ENCODE peak calls at places on chromosomes 4 and X, in ten cellular contexts. S, Q, C, O, R, U, N, E, K and F are unnamed samples.

GRCh38 chrX:152905081-152905420 is 7.2 kb downstream of the ZNF185 start:
- DNase-seq in S (no peak), Q (no peak), C (no peak), O (no peak), R (no peak), U (no peak), N (no peak), E (no peak), K (no peak), F (no peak)

GRCh38 chr4:42519803-42520417 is 122.6 kb downstream of the SHISA3 start:
- DNase-seq in S (no peak), Q (peak; percentile 72), C (no peak), O (peak; percentile 34), R (peak; percentile 76), U (no peak), N (peak; percentile 48), E (peak; percentile 18), K (peak; percentile 21), F (no peak)

GRCh38 chrX:91434351-91435168 is at the start of gene PABPC5:
- DNase-seq in S (peak; percentile 49), Q (peak; percentile 76), C (peak; percentile 39), O (peak; percentile 63), R (peak; percentile 89), U (peak; percentile 47), N (peak; percentile 82), E (peak; percentile 57), K (peak; percentile 86), F (peak; percentile 82)

GRCh38 chrX:17247144-17247543 is 127.9 kb upstream of the NHS start:
- DNase-seq in S (no peak), Q (no peak), C (no peak), O (no peak), R (no peak), U (no peak), N (no peak), E (no peak), K (peak; percentile 0), F (no peak)

GRCh38 chrX:2321411-2321810 is 179.4 kb downstream of the DHRSX start:
- DNase-seq in S (no peak), Q (no peak), C (no peak), O (no peak), R (no peak), U (no peak), N (no peak), E (no peak), K (no peak), F (no peak)

GRCh38 chrX:11629593-11630211 is 36.0 kb downstream of the ARHGAP6 start:
- DNase-seq in S (peak; percentile 41), Q (peak; percentile 91), C (no peak), O (peak; percentile 11), R (no peak), U (no peak), N (peak; percentile 51), E (no peak), K (peak; percentile 90), F (no peak)

GRCh38 chrX:13092455-13092941 is 48.1 kb upstream of the FAM9C start:
- DNase-seq in S (peak; percentile 72), Q (no peak), C (peak; percentile 76), O (no peak), R (no peak), U (no peak), N (no peak), E (peak; percentile 75), K (no peak), F (no peak)

GRCh38 chr4:5036239-5036638 is 15.0 kb upstream of the STK32B start:
- DNase-seq in S (no peak), Q (peak; percentile 74), C (no peak), O (no peak), R (peak; percentile 18), U (no peak), N (peak; percentile 70), E (no peak), K (peak; percentile 76), F (no peak)

DNA sequence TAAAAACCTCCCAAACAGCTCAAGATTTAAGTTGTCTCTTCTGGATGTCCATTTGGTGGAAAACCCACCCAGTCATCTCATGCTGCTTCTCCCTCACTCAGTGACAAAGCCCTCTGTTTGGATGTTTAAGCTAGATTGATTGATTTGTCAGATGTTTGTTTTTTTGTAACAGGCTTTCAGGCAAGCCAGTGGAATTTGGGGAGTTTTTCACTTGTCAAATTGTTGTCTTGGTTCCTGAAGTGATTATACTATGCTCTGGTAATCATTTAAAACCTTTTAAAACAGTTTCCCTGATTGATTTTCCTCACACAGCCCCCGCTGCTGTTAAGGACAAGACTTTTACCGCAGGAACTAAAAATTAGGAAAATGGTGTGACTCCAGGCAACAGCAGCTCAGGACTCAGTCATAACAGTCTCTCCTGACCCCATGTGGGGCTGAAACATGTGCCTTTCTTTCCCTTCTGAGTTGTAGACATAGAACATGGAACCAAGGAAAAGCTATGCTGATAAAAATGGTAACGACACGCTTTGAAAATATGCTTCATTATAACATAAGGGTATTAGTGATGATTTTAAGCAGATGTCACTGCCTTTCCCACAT is 40.8 kb upstream of the SETD7 start:
- DNase-seq in S (no peak), Q (no peak), C (no peak), O (no peak), R (no peak), U (no peak), N (no peak), E (no peak), K (no peak), F (no peak)
- H3K4me1 ChIP-seq in S (no peaks in the 10 kb centered on the region), Q (no peaks in the 10 kb centered on the region), C (no peaks in the 10 kb centered on the region), O (peaks cover 12% of the 10 kb centered on the region), R (no peaks in the 10 kb centered on the region), U (no peaks in the 10 kb centered on the region), N (peaks cover 18% of the 10 kb centered on the region), E (no peaks in the 10 kb centered on the region), K (peaks cover 26% of the 10 kb centered on the region), F (no peaks in the 10 kb centered on the region)

GRCh38 chr4:98399915-98400314 is 138.7 kb downstream of the RAP1GDS1 start:
- DNase-seq in S (no peak), Q (no peak), C (no peak), O (no peak), R (no peak), U (no peak), N (no peak), E (no peak), K (no peak), F (no peak)

GRCh38 chr4:98394134-98394533 is 132.9 kb downstream of the RAP1GDS1 start:
- DNase-seq in S (no peak), Q (no peak), C (no peak), O (no peak), R (no peak), U (no peak), N (peak; percentile 53), E (no peak), K (peak; percentile 82), F (no peak)
- TF ChIP-seq CTCF in S (no peak), Q (no peak), C (no peak), O (no peak), R (no peak), U (no peak), N (no peak), E (no peak), K (no peak), F (no peak)

GRCh38 chr4:38670939-38671593 is 7.1 kb downstream of the KLF3 start:
- DNase-seq in S (peak; percentile 61), Q (no peak), C (peak; percentile 62), O (no peak), R (no peak), U (no peak), N (no peak), E (peak; percentile 51), K (no peak), F (no peak)
- H3K4me1 ChIP-seq in S (peaks cover 97% of the 10 kb centered on the region), Q (peaks cover 64% of the 10 kb centered on the region), C (peaks cover 84% of the 10 kb centered on the region), O (peaks cover 82% of the 10 kb centered on the region), R (peaks cover 83% of the 10 kb centered on the region), U (peaks cover 32% of the 10 kb centered on the region), N (peaks cover 39% of the 10 kb centered on the region), E (peaks cover 88% of the 10 kb centered on the region), K (peaks cover 40% of the 10 kb centered on the region), F (peaks cover 95% of the 10 kb centered on the region)

GRCh38 chrX:110462957-110463356 is 104.3 kb downstream of the RTL9 start:
- DNase-seq in S (no peak), Q (no peak), C (no peak), O (no peak), R (no peak), U (no peak), N (no peak), E (no peak), K (no peak), F (no peak)
- TF ChIP-seq CTCF in S (no peak), Q (no peak), C (no peak), O (no peak), R (no peak), U (no peak), N (peak; percentile 1), E (no peak), K (no peak), F (no peak)

DNA sequence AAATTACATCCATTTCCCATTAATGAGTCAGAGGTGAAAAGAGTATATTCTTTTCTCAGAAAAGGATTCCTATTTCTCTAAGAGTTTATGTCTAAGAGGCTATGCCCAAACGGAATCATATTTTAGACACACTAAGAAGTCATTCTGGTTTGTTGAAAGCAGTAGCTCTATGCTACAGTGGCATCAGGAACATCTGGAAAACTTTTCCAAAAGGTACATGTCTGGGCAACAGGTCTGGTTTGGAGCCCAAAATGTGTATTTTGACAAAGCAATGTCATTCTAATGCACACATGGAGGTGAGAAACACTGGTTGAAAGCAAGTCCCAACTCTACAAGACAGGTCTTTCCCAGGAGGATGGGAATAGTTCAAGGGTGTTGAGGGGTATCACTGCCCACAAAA is 56.1 kb downstream of the APBB2 start:
- DNase-seq in S (no peak), Q (no peak), C (no peak), O (no peak), R (no peak), U (no peak), N (peak; percentile 15), E (no peak), K (no peak), F (no peak)
- H3K4me1 ChIP-seq in S (peaks cover 29% of the 10 kb centered on the region), Q (peaks cover 7% of the 10 kb centered on the region), C (peaks cover 5% of the 10 kb centered on the region), O (peaks cover 10% of the 10 kb centered on the region), R (peaks cover 20% of the 10 kb centered on the region), U (no peaks in the 10 kb centered on the region), N (peaks cover 16% of the 10 kb centered on the region), E (peaks cover 29% of the 10 kb centered on the region), K (peaks cover 20% of the 10 kb centered on the region), F (peaks cover 43% of the 10 kb centered on the region)

GRCh38 chr4:32460972-32461371 is 1740.8 kb downstream of the PCDH7 start:
- DNase-seq in S (no peak), Q (no peak), C (no peak), O (no peak), R (no peak), U (no peak), N (no peak), E (no peak), K (no peak), F (no peak)

DNA sequence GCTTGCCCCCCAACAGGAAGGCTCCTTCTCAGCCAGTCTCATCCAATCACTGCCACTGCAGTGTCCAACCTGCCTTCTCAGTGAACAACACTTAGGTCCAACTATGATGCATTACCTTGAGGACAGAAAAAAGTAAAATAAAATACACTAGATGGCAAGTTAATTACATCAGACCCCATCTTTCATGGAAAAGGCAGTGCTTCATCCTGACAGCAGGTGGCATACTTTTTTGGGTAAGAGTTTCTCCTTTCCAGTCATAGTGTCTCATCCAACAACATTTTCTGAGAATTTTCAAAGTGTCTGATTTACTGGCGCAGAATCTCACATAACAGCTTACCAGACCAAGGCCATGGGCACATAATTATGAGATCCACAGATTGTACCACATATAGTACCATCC is 1742.8 kb downstream of the PCDH7 start:
- DNase-seq in S (no peak), Q (peak; percentile 49), C (no peak), O (no peak), R (no peak), U (no peak), N (peak; percentile 3), E (no peak), K (peak; percentile 1), F (no peak)
- TF ChIP-seq CTCF in S (peak; percentile 34), Q (peak; percentile 60), C (peak; percentile 22), O (no peak), R (peak; percentile 28), U (no peak), N (peak; percentile 34), E (no peak), K (peak; percentile 62), F (no peak)

GRCh38 chr4:87081826-87082225 is 138.6 kb downstream of the KLHL8 start:
- DNase-seq in S (no peak), Q (no peak), C (no peak), O (no peak), R (no peak), U (no peak), N (no peak), E (no peak), K (peak; percentile 49), F (no peak)
- H3K4me1 ChIP-seq in S (peaks cover 63% of the 10 kb centered on the region), Q (peaks cover 21% of the 10 kb centered on the region), C (peaks cover 49% of the 10 kb centered on the region), O (peaks cover 55% of the 10 kb centered on the region), R (peaks cover 14% of the 10 kb centered on the region), U (no peaks in the 10 kb centered on the region), N (peaks cover 14% of the 10 kb centered on the region), E (peaks cover 40% of the 10 kb centered on the region), K (peaks cover 8% of the 10 kb centered on the region), F (peaks cover 75% of the 10 kb centered on the region)